ENCODE peak calls at places on chromosomes 16 and 17, in four cellular contexts. U is GM23248, L is AG04450, I is NCI-H748 treated with DMSO at 0.1 percent for 48 hours. Y is an unnamed sample.
A peak's percentile ranks its signal among the peaks of the same experiment; 100 is the strongest.

GRCh38 chr17:2957631-2958286 is 105.6 kb downstream of the OR1D5 start:
- DNase-seq in L (no peak), I (no peak), U (peak; percentile 33), Y (peak; percentile 53)

GRCh38 chr17:63314766-63315165 is 131.3 kb downstream of the CYB561 start:
- DNase-seq in U (no peak), I (no peak), L (no peak), Y (no peak)

GRCh38 chr16:49441366-49441780 is 67.8 kb downstream of the C16orf78 start:
- DNase-seq in U (no peak), I (no peak), L (no peak), Y (no peak)

GRCh38 chr16:21713549-21714368 is 50.0 kb downstream of the OTOA start:
- DNase-seq in I (no peak), U (no peak), L (no peak), Y (no peak)

GRCh38 chr17:72529386-72529785 is 408.6 kb downstream of the SOX9 start:
- DNase-seq in U (no peak), I (no peak), L (no peak), Y (peak; percentile 63)

GRCh38 chr17:43803758-43804157 is 23.5 kb downstream of the CFAP97D1 start:
- DNase-seq in U (peak; percentile 27), L (no peak), I (no peak), Y (no peak)

GRCh38 chr16:12573730-12574383 is 229.8 kb downstream of the CPPED1 start:
- DNase-seq in L (no peak), U (peak; percentile 43), I (peak; percentile 45), Y (peak; percentile 21)

GRCh38 chr16:4320571-4321137 is 4.8 kb downstream of the GLIS2 start:
- DNase-seq in I (no peak), L (no peak), U (no peak), Y (no peak)

GRCh38 chr17:19322861-19323260 is 39.7 kb downstream of the B9D1 start:
- DNase-seq in I (no peak), U (no peak), L (no peak), Y (no peak)

GRCh38 chr17:32396343-32396742 is 46.4 kb downstream of the ZNF207 start:
- DNase-seq in L (no peak), U (no peak), I (no peak), Y (no peak)

GRCh38 chr17:34740936-34741515 is 161.6 kb downstream of the TMEM132E start:
- DNase-seq in U (no peak), I (no peak), L (no peak), Y (no peak)

GRCh38 chr17:74737299-74738050 is 419 bp downstream of the RAB37 start:
- DNase-seq in I (no peak), U (peak; percentile 47), L (no peak), Y (no peak)

GRCh38 chr16:17351471-17352045 is 119.2 kb downstream of the XYLT1 start:
- DNase-seq in I (no peak), L (no peak), U (no peak), Y (no peak)

GRCh38 chr17:68291836-68292688 is 767 bp downstream of the ARSG start:
- DNase-seq in L (no peak), U (peak; percentile 93), I (peak; percentile 41), Y (peak; percentile 87)

GRCh38 chr17:73650147-73650546 is 5.9 kb upstream of the SDK2 start:
- DNase-seq in I (peak; percentile 22), U (no peak), L (no peak), Y (no peak)

GRCh38 chr17:75845933-75846700 is 1.9 kb upstream of the UNC13D start:
- DNase-seq in U (no peak), I (no peak), L (no peak), Y (no peak)

GRCh38 chr17:49739662-49740271 is 24.2 kb downstream of the FAM117A start:
- DNase-seq in I (peak; percentile 50), L (no peak), U (no peak), Y (no peak)

GRCh38 chr17:35235289-35235688 is 7.6 kb upstream of the SLFN5 start:
- DNase-seq in L (no peak), U (no peak), I (no peak), Y (no peak)

GRCh38 chr16:26816266-26816665 is 250.5 kb upstream of the C16orf82 start:
- DNase-seq in U (peak; percentile 73), I (no peak), L (no peak), Y (no peak)

GRCh38 chr16:30028438-30029093 is 2.5 kb downstream of the TLCD3B start:
- DNase-seq in I (no peak), U (peak; percentile 33), L (no peak), Y (peak; percentile 49)

GRCh38 chr16:11681526-11681925 is 13.3 kb downstream of the SNN start:
- DNase-seq in L (no peak), I (no peak), U (no peak), Y (no peak)

GRCh38 chr17:79919164-79919585 is 79.9 kb upstream of the CBX4 start:
- DNase-seq in L (no peak), I (no peak), U (peak; percentile 67), Y (peak; percentile 68)

GRCh38 chr17:2111691-2112090 is 56.8 kb downstream of the HIC1 start:
- DNase-seq in L (peak; percentile 96), U (peak; percentile 24), I (no peak), Y (peak; percentile 77)